ENCODE peak calls at places on chromosomes 16 and 17, in four cellular contexts. A is HEK293T, U is HepG2, F is WTC11. Q is an unnamed sample.

GRCh38 chr17:1515640-1516402 is 591 bp downstream of the INPP5K start:
- DNase-seq in A (peak), U (peak), F (peak), Q (no peak)

GRCh38 chr16:89918453-89919347 is at the start of gene MC1R:
- DNase-seq in A (peak), U (peak), F (peak), Q (peak)

GRCh38 chr17:60102632-60103047 is 23.9 kb upstream of the HEATR6 start:
- DNase-seq in A (no peak), U (no peak), F (no peak), Q (no peak)

GRCh38 chr16:88569614-88569984 is 604 bp upstream of the ZC3H18 start:
- DNase-seq in A (no peak), U (peak), F (peak), Q (peak)

GRCh38 chr16:88533945-88534641 is 36.1 kb upstream of the ZC3H18 start:
- DNase-seq in A (peak), U (no peak), F (peak), Q (no peak)

GRCh38 chr16:57747091-57747490 is 11.5 kb downstream of the KATNB1 start:
- DNase-seq in A (no peak), U (no peak), F (no peak), Q (no peak)

GRCh38 chr17:66737524-66737923 is 97.4 kb upstream of the CACNG5 start:
- DNase-seq in A (no peak), U (no peak), F (peak), Q (no peak)

GRCh38 chr16:78385406-78385805 is 286.0 kb downstream of the WWOX start:
- DNase-seq in A (no peak), U (no peak), F (no peak), Q (no peak)

GRCh38 chr17:59368218-59368857 is 36.9 kb downstream of the YPEL2 start:
- DNase-seq in A (no peak), U (peak), F (no peak), Q (no peak)

GRCh38 chr16:1308036-1308976 is 1.1 kb upstream of the UBE2I start:
- DNase-seq in A (no peak), U (peak), F (no peak), Q (no peak)

GRCh38 chr17:71409712-71410111 is 711.1 kb upstream of the SOX9 start:
- DNase-seq in A (no peak), U (no peak), F (no peak), Q (no peak)
- TF ChIP-seq ELF4 in A (no peak), U (no peak), F (no peak), Q (no peak)

DNA sequence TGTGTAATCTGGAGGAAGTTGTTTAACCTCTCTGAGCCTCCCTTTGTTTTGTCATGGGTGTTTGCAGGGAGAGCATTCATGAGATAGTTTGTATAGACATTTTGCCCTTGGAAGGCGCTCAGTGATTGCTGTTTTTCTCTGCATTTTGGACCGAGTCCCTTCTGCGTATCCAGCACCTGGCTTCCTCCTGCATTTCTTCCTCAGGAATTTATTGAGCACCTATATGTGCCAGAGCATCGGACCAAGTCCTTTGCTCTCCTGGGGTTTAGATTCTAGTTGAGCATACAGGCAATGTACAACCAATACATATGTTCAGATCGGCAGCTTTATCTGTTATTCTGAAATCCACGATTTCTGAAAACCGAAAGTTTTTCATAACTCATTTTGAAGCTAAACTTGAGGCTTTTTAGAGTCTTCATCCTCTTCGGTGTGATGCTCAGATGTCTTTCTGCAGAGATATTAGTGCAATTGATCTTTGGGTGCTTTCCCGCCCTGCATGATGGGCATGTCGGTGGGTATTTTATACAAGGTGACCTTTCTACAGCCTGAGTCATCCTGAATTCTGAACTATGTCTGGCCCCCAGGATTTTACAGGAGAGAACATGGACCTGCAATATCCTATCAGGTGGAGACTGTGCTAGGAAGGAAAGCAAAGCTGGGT is 4.1 kb downstream of the IL4R start:
- DNase-seq in A (no peak), U (no peak), F (no peak), Q (no peak)
- TF ChIP-seq ELF4 in A (no peak), U (no peak), F (no peak), Q (no peak)

DNA sequence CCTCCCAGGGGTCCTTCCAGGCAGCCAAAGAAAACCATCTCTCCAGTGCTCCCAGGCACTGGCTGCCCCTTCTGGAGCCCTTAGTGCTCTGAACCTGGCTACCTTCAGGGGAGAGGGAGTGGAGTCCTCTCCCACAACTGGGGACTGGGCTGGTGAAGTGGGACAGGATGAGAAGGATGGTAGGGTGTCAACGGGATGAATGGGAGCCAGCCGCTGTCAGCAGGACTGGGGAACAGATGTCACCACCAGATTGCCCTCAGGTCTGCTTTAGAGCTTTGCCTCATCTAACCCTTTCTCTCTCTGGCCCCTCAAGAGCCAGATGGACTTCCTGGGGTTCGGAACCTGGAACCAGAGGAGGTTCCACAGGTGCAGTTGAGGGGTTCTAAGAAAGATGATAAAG is 488 bp upstream of the SEBOX start:
- DNase-seq in A (no peak), U (no peak), F (no peak), Q (no peak)
- TF ChIP-seq ELF4 in A (no peak), U (no peak), F (no peak), Q (no peak)

DNA sequence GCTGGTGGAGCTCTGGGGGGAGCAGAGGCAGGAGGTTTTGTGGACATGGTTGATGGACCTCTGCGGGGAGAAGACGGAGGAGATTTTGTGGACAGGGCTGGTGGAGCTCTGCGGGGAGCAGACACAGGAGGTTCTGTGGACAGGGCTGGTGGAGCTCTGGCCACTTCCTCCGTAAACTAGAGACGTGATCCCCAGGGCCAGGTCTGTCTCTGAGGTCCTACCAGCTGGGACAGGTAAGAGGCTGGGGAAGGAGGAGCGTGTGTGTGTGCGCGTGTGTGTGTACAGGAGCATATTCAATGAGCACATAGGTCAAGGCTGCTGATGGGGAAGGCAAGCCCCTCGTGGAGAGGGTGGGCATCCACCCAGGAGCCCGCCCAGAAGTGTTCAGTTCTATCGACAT is 20.6 kb downstream of the RPH3AL start:
- DNase-seq in A (no peak), U (no peak), F (no peak), Q (no peak)
- TF ChIP-seq ELF4 in A (no peak), U (no peak), F (no peak), Q (no peak)

GRCh38 chr16:22284637-22285515 is 12.3 kb upstream of the POLR3E start:
- DNase-seq in A (no peak), U (no peak), F (no peak), Q (no peak)
- TF ChIP-seq ELF4 in A (no peak), U (no peak), F (no peak), Q (no peak)

DNA sequence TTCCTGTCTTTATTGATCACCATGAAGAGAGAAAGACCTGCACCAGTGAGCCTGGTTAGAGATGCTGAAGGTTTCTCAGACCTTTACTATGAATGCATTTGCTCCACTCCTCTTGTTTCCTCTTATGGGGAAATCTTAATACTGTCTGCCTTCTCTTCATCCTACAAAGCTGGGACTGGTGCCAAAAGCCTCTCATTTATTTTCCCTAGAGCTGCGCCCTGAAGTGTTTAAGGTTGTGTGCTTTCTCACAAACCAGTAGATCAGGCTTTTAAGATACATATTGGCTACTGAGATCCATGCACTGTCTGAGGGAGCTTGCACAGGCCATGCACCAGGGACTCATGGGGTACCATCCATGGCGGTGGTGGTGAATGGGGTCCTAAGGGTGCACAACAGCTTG is 286.1 kb upstream of the PMFBP1 start:
- DNase-seq in A (no peak), U (no peak), F (no peak), Q (no peak)
- TF ChIP-seq ELF4 in A (no peak), U (no peak), F (no peak), Q (no peak)

Q was measured in K562.